ENCODE peak calls at places on chromosomes 5 and 9, in eight cellular contexts. A is PC-9; J is effector memory CD4-positive, alpha-beta T cell; S is iris pigment epithelial cell; Q is activated naive CD8-positive, alpha-beta T cell treated with anti-CD3 and anti-CD28 coated beads, Interleukin-2, amount 50 U/mL, for 24 hours; M is body of pancreas; K is CD8-positive, alpha-beta T cell; F is stimulated activated CD4-positive, alpha-beta T cell treated with anti-CD3 and anti-CD28 coated beads, Interleukin-4, amount 100 ng/mL, for 1 hour. T is an unnamed sample.

GRCh38 chr9:2788948-2789347 is 54.9 kb downstream of the PUM3 start:
- DNase-seq in A (no peak), J (no peak), S (no peak), Q (no peak), M (peak), K (no peak), F (no peak), T (no peak)

GRCh38 chr5:148970228-148970627 is 92.6 kb downstream of the SH3TC2 start:
- DNase-seq in A (peak), J (no peak), S (no peak), Q (no peak), M (peak), K (no peak), F (no peak), T (peak)

GRCh38 chr5:18395126-18396110 is 761.2 kb downstream of the TAF11L14 start:
- DNase-seq in A (no peak), J (no peak), S (no peak), Q (no peak), M (no peak), K (no peak), F (no peak), T (no peak)

GRCh38 chr5:124801551-124801950 is 55.1 kb upstream of the ZNF608 start:
- DNase-seq in A (no peak), J (no peak), S (no peak), Q (no peak), M (no peak), K (no peak), F (no peak), T (no peak)

GRCh38 chr9:96661711-96662110 is 6.6 kb upstream of the PRXL2C start:
- DNase-seq in A (no peak), J (no peak), S (peak), Q (no peak), M (no peak), K (no peak), F (no peak), T (no peak)

GRCh38 chr5:155998258-155998657 is 328.7 kb upstream of the SGCD start:
- DNase-seq in A (no peak), J (no peak), S (no peak), Q (no peak), M (no peak), K (no peak), F (no peak), T (no peak)

GRCh38 chr5:94693043-94693822 is 74.8 kb downstream of the SLF1 start:
- DNase-seq in A (peak), J (no peak), S (peak), Q (no peak), M (no peak), K (no peak), F (no peak), T (peak)

GRCh38 chr9:93132946-93133640 is 958 bp downstream of the NINJ1 start:
- DNase-seq in A (peak), J (no peak), S (peak), Q (no peak), M (peak), K (no peak), F (no peak), T (no peak)

GRCh38 chr5:131005963-131006684 is 158.9 kb downstream of the HINT1 start:
- DNase-seq in A (no peak), J (no peak), S (no peak), Q (no peak), M (no peak), K (no peak), F (no peak), T (peak)

GRCh38 chr5:9851458-9851857 is 221.3 kb upstream of the TAS2R1 start:
- DNase-seq in A (no peak), J (no peak), S (peak), Q (no peak), M (peak), K (no peak), F (no peak), T (peak)

GRCh38 chr9:21961569-21961968 is 32.6 kb downstream of the CDKN2A start:
- DNase-seq in A (no peak), J (no peak), S (peak), Q (no peak), M (no peak), K (no peak), F (no peak), T (no peak)

GRCh38 chr9:113131689-113132151 is 19.1 kb upstream of the SLC31A2 start:
- DNase-seq in A (no peak), J (no peak), S (peak), Q (no peak), M (peak), K (no peak), F (no peak), T (peak)

GRCh38 chr9:117734523-117735314 is 30.5 kb downstream of the TLR4 start:
- DNase-seq in A (no peak), J (no peak), S (peak), Q (no peak), M (no peak), K (no peak), F (no peak), T (peak)

GRCh38 chr5:176418251-176418650 is 1.9 kb upstream of the CLTB start:
- DNase-seq in A (peak), J (no peak), S (peak), Q (no peak), M (no peak), K (no peak), F (no peak), T (no peak)

GRCh38 chr5:170769236-170769635 is 14.3 kb upstream of the GABRP start:
- DNase-seq in A (no peak), J (no peak), S (no peak), Q (no peak), M (no peak), K (no peak), F (no peak), T (no peak)

GRCh38 chr5:132017738-132018625 is 6.5 kb upstream of the ACSL6 start:
- DNase-seq in A (no peak), J (no peak), S (no peak), Q (no peak), M (no peak), K (no peak), F (no peak), T (no peak)

GRCh38 chr5:96247733-96248132 is 185.3 kb downstream of the PCSK1 start:
- DNase-seq in A (no peak), J (no peak), S (no peak), Q (no peak), M (peak), K (no peak), F (no peak), T (no peak)

GRCh38 chr9:85740821-85741111 is 988 bp downstream of the AGTPBP1 start:
- DNase-seq in A (no peak), J (no peak), S (peak), Q (no peak), M (no peak), K (no peak), F (no peak), T (no peak)

GRCh38 chr9:36191290-36191645 is 547 bp downstream of the CLTA start:
- DNase-seq in A (no peak), J (peak), S (peak), Q (peak), M (peak), K (peak), F (peak), T (peak)

GRCh38 chr9:6106576-6107339 is 91.3 kb upstream of the RANBP6 start:
- DNase-seq in A (peak), J (no peak), S (peak), Q (no peak), M (peak), K (no peak), F (no peak), T (peak)

GRCh38 chr5:127700237-127700766 is 2.9 kb upstream of the CCDC192 start:
- DNase-seq in A (no peak), J (no peak), S (no peak), Q (no peak), M (no peak), K (no peak), F (no peak), T (no peak)

GRCh38 chr9:112130997-112131396 is 44.1 kb downstream of the SUSD1 start:
- DNase-seq in A (no peak), J (no peak), S (no peak), Q (no peak), M (no peak), K (no peak), F (no peak), T (no peak)

GRCh38 chr5:120767171-120767820 is 303.2 kb downstream of the PRR16 start:
- DNase-seq in A (no peak), J (no peak), S (peak), Q (no peak), M (no peak), K (no peak), F (no peak), T (peak)

GRCh38 chr5:14914193-14914592 is 42.6 kb upstream of the ANKH start:
- DNase-seq in A (no peak), J (no peak), S (no peak), Q (no peak), M (no peak), K (no peak), F (no peak), T (no peak)

GRCh38 chr9:135409286-135410200 is 70.0 kb upstream of the PPP1R26 start:
- DNase-seq in A (no peak), J (no peak), S (no peak), Q (no peak), M (no peak), K (no peak), F (no peak), T (no peak)

GRCh38 chr5:165573445-165573844 is 2068.0 kb downstream of the MAT2B start:
- DNase-seq in A (no peak), J (no peak), S (no peak), Q (no peak), M (no peak), K (no peak), F (no peak), T (no peak)

GRCh38 chr5:78829811-78830499 is 155.2 kb downstream of the ARSB start:
- DNase-seq in A (no peak), J (no peak), S (no peak), Q (no peak), M (peak), K (no peak), F (no peak), T (peak)

GRCh38 chr5:134273642-134274361 is 47.9 kb upstream of the PPP2CA start:
- DNase-seq in A (peak), J (no peak), S (no peak), Q (no peak), M (no peak), K (no peak), F (no peak), T (no peak)

GRCh38 chr9:129509508-129509907 is 111.4 kb downstream of the C9orf50 start:
- DNase-seq in A (peak), J (no peak), S (peak), Q (no peak), M (no peak), K (no peak), F (no peak), T (peak)

GRCh38 chr5:152462021-152462721 is 57.1 kb upstream of the NMUR2 start:
- DNase-seq in A (no peak), J (no peak), S (peak), Q (no peak), M (no peak), K (no peak), F (no peak), T (peak)

GRCh38 chr9:86534572-86535258 is 180.5 kb upstream of the TUT7 start:
- DNase-seq in A (no peak), J (no peak), S (peak), Q (no peak), M (no peak), K (no peak), F (no peak), T (peak)